ENCODE peak calls at places on chromosomes 16 and 17, in eight cellular contexts. One of them, this sample, is unnamed.

GRCh38 chr17:20066253-20066652 is 57.1 kb downstream of the SPECC1 start:
- DNase-seq in ACHN: peak; percentile 83
- DNase-seq in Right ventricle myocardium superior: no peak
- DNase-seq in Caco-2: no peak
- DNase-seq in stromal cell of bone marrow: peak; percentile 65
- DNase-seq in hypothalamus: no peak
- DNase-seq in epithelial cell of esophagus: peak; percentile 89
- DNase-seq in amniotic epithelial cell: peak; percentile 23
- DNase-seq in this sample: no peak

GRCh38 chr17:55177914-55178217 is 86.9 kb upstream of the HLF start:
- DNase-seq in ACHN: no peak
- DNase-seq in Right ventricle myocardium superior: no peak
- DNase-seq in Caco-2: no peak
- DNase-seq in stromal cell of bone marrow: no peak
- DNase-seq in hypothalamus: no peak
- DNase-seq in epithelial cell of esophagus: no peak
- DNase-seq in amniotic epithelial cell: no peak
- DNase-seq in this sample: no peak

GRCh38 chr17:74453665-74454196 is 12.7 kb upstream of the CD300A start:
- DNase-seq in ACHN: peak; percentile 79
- DNase-seq in Right ventricle myocardium superior: no peak
- DNase-seq in Caco-2: no peak
- DNase-seq in stromal cell of bone marrow: peak; percentile 35
- DNase-seq in hypothalamus: no peak
- DNase-seq in epithelial cell of esophagus: no peak
- DNase-seq in amniotic epithelial cell: no peak
- DNase-seq in this sample: peak; percentile 99

GRCh38 chr17:2931426-2931825 is 132.0 kb downstream of the OR1D5 start:
- DNase-seq in ACHN: no peak
- DNase-seq in Right ventricle myocardium superior: peak; percentile 25
- DNase-seq in Caco-2: no peak
- DNase-seq in stromal cell of bone marrow: no peak
- DNase-seq in hypothalamus: no peak
- DNase-seq in epithelial cell of esophagus: no peak
- DNase-seq in amniotic epithelial cell: no peak
- DNase-seq in this sample: no peak

GRCh38 chr17:30921544-30922196 is at the start of gene ADAP2:
- DNase-seq in ACHN: peak; percentile 73
- DNase-seq in Right ventricle myocardium superior: peak; percentile 81
- DNase-seq in Caco-2: peak; percentile 81
- DNase-seq in stromal cell of bone marrow: no peak
- DNase-seq in hypothalamus: peak; percentile 25
- DNase-seq in epithelial cell of esophagus: peak; percentile 67
- DNase-seq in amniotic epithelial cell: no peak
- DNase-seq in this sample: peak; percentile 53

GRCh38 chr16:58339452-58339938 is 44.7 kb upstream of the PRSS54 start:
- DNase-seq in ACHN: peak; percentile 60
- DNase-seq in Right ventricle myocardium superior: no peak
- DNase-seq in Caco-2: peak; percentile 64
- DNase-seq in stromal cell of bone marrow: no peak
- DNase-seq in hypothalamus: no peak
- DNase-seq in epithelial cell of esophagus: peak; percentile 16
- DNase-seq in amniotic epithelial cell: peak; percentile 27
- DNase-seq in this sample: no peak

GRCh38 chr16:89606006-89606405 is 7.4 kb upstream of the DPEP1 start:
- DNase-seq in ACHN: no peak
- DNase-seq in Right ventricle myocardium superior: no peak
- DNase-seq in Caco-2: no peak
- DNase-seq in stromal cell of bone marrow: no peak
- DNase-seq in hypothalamus: no peak
- DNase-seq in epithelial cell of esophagus: no peak
- DNase-seq in amniotic epithelial cell: no peak
- DNase-seq in this sample: no peak

GRCh38 chr17:57545836-57546305 is 199.2 kb downstream of the CCDC182 start:
- DNase-seq in ACHN: no peak
- DNase-seq in Right ventricle myocardium superior: no peak
- DNase-seq in Caco-2: no peak
- DNase-seq in stromal cell of bone marrow: no peak
- DNase-seq in hypothalamus: no peak
- DNase-seq in epithelial cell of esophagus: no peak
- DNase-seq in amniotic epithelial cell: no peak
- DNase-seq in this sample: no peak

GRCh38 chr17:50638851-50639767 is 4.4 kb downstream of the ABCC3 start:
- DNase-seq in ACHN: peak; percentile 99
- DNase-seq in Right ventricle myocardium superior: peak; percentile 90
- DNase-seq in Caco-2: peak; percentile 13
- DNase-seq in stromal cell of bone marrow: peak; percentile 80
- DNase-seq in hypothalamus: peak; percentile 75
- DNase-seq in epithelial cell of esophagus: peak; percentile 94
- DNase-seq in amniotic epithelial cell: peak; percentile 99
- DNase-seq in this sample: no peak

This sample was measured in HuH-7.